ENCODE peak calls at places on chromosome 17, in ten cellular contexts. L, V, A, E, N, S, X, Z, Q and D are unnamed samples.

GRCh38 chr17:8935194-8935593 is 30.3 kb downstream of the PIK3R5 start:
- DNase-seq in S (no peak), Z (peak), V (no peak), Q (peak), A (no peak), N (no peak), X (no peak), L (no peak), E (no peak), D (peak)

GRCh38 chr17:78974635-78975591 is 4.8 kb downstream of the LGALS3BP start:
- DNase-seq in E (peak), X (peak), L (no peak), N (peak), A (no peak), S (peak), Z (no peak), V (peak), Q (no peak), D (peak)

GRCh38 chr17:79991924-79992656 is 43.6 kb downstream of the TBC1D16 start:
- DNase-seq in Z (no peak), S (peak), N (no peak), V (no peak), X (peak), A (no peak), Q (peak), E (no peak), L (no peak), D (no peak)

GRCh38 chr17:49646391-49647255 is 31.3 kb downstream of the SPOP start:
- DNase-seq in E (no peak), N (peak), L (no peak), S (no peak), A (peak), X (peak), V (no peak), Z (no peak), Q (peak), D (no peak)

GRCh38 chr17:50062323-50063243 is 6.7 kb downstream of the ITGA3 start:
- DNase-seq in A (no peak), E (no peak), N (peak), Q (no peak), L (no peak), X (peak), S (peak), Z (no peak), V (no peak), D (no peak)

GRCh38 chr17:55177159-55177913 is 87.4 kb upstream of the HLF start:
- DNase-seq in Z (no peak), N (peak), E (no peak), Q (no peak), L (no peak), X (no peak), A (no peak), S (no peak), V (no peak), D (no peak)

GRCh38 chr17:55230716-55231115 is 34.0 kb upstream of the HLF start:
- DNase-seq in Z (no peak), V (no peak), S (no peak), Q (no peak), X (no peak), L (no peak), E (no peak), N (no peak), A (no peak), D (no peak)

GRCh38 chr17:49117581-49118230 is 14.9 kb upstream of the B4GALNT2 start:
- DNase-seq in N (no peak), Z (no peak), S (no peak), A (no peak), E (no peak), V (no peak), L (no peak), Q (no peak), X (no peak), D (no peak)

GRCh38 chr17:1779571-1780074 is 17.8 kb downstream of the SERPINF1 start:
- DNase-seq in Q (no peak), N (peak), E (no peak), A (no peak), V (no peak), S (peak), X (peak), Z (no peak), L (no peak), D (no peak)